ENCODE peak calls at places on chromosomes 7 and 10, in ten cellular contexts. B, S, M, D, W, Q, E, C, L and P are unnamed samples.

GRCh38 chr7:117014673-117015133 is 61.4 kb downstream of the ST7 start:
- DNase-seq in C (peak), D (peak), E (peak), L (peak), B (peak), M (no peak), Q (no peak), S (peak), W (peak), P (peak)

GRCh38 chr7:114539575-114539974 is 125.0 kb downstream of the FOXP2 start:
- DNase-seq in W (peak), S (no peak), E (peak), M (peak), Q (peak), L (no peak), C (peak), B (peak), D (peak), P (peak)

GRCh38 chr7:73683916-73684693 is 708 bp downstream of the BUD23 start:
- DNase-seq in Q (no peak), D (no peak), M (no peak), L (no peak), W (peak), S (no peak), B (no peak), C (no peak), E (peak), P (no peak)

GRCh38 chr7:66050990-66051424 is 24.6 kb upstream of the ASL start:
- DNase-seq in Q (peak), S (no peak), W (peak), D (peak), E (peak), L (no peak), C (peak), M (peak), B (peak), P (no peak)

GRCh38 chr10:46050956-46051355 is 4.9 kb upstream of the MSMB start:
- DNase-seq in C (no peak), W (peak), E (no peak), S (no peak), D (no peak), B (no peak), M (no peak), L (no peak), Q (no peak), P (peak)

GRCh38 chr7:38628630-38629385 is 2.4 kb downstream of the AMPH start:
- DNase-seq in L (no peak), S (no peak), E (peak), W (peak), M (peak), B (no peak), D (no peak), C (peak), Q (no peak), P (no peak)

GRCh38 chr10:123380491-123381085 is 226.4 kb downstream of the BUB3 start:
- DNase-seq in W (peak), D (peak), C (no peak), L (peak), Q (no peak), S (no peak), M (peak), B (no peak), E (peak), P (peak)

GRCh38 chr10:88089498-88089897 is 226.1 kb downstream of the PTEN start:
- DNase-seq in Q (no peak), L (no peak), E (no peak), B (no peak), D (no peak), W (no peak), S (no peak), C (no peak), M (no peak), P (no peak)

GRCh38 chr7:149815661-149816266 is 22.4 kb upstream of the ZNF862 start:
- DNase-seq in Q (no peak), E (no peak), L (no peak), M (no peak), C (no peak), W (no peak), S (no peak), B (no peak), D (no peak), P (no peak)

GRCh38 chr7:91632948-91633519 is 247.5 kb downstream of the MTERF1 start:
- DNase-seq in L (no peak), B (no peak), C (no peak), E (no peak), D (peak), Q (no peak), W (no peak), S (no peak), M (no peak), P (no peak)

GRCh38 chr10:124827474-124827873 is 25.9 kb downstream of the ABRAXAS2 start:
- DNase-seq in S (no peak), L (peak), M (peak), C (peak), W (peak), B (peak), Q (no peak), D (peak), E (peak), P (peak)

GRCh38 chr7:157513162-157513621 is 176.4 kb downstream of the DNAJB6 start:
- DNase-seq in C (no peak), L (no peak), Q (no peak), D (peak), E (no peak), S (no peak), B (no peak), M (no peak), W (no peak), P (no peak)

GRCh38 chr10:100537475-100537874 is 1.7 kb downstream of the HIF1AN start:
- DNase-seq in D (no peak), W (no peak), Q (no peak), L (no peak), E (no peak), C (no peak), S (no peak), B (no peak), M (no peak), P (no peak)
- H3K4me3 ChIP-seq in D (no peak), W (no peak), Q (no peak), L (peak), E (no peak), C (no peak), S (no peak), B (no peak), M (peak), P (no peak)

GRCh38 chr7:118183586-118184391 is at the start of gene LSM8:
- DNase-seq in B (peak), W (peak), E (peak), M (peak), S (peak), L (peak), Q (peak), C (peak), D (peak), P (peak)

GRCh38 chr7:118183254-118183585 is 744 bp upstream of the LSM8 start:
- DNase-seq in E (peak), C (no peak), M (no peak), L (peak), Q (peak), B (no peak), W (peak), S (no peak), D (peak), P (peak)

GRCh38 chr7:118185163-118185860 is 1.3 kb downstream of the LSM8 start:
- DNase-seq in D (peak), Q (no peak), M (no peak), B (no peak), E (peak), W (peak), S (no peak), C (peak), L (no peak), P (no peak)

GRCh38 chr7:118184392-118184899 is 482 bp downstream of the LSM8 start:
- DNase-seq in D (no peak), S (no peak), L (peak), Q (no peak), W (peak), C (no peak), E (peak), B (no peak), M (no peak), P (no peak)

GRCh38 chr7:118186491-118186890 is 2.5 kb downstream of the LSM8 start:
- DNase-seq in W (no peak), E (peak), C (no peak), Q (no peak), M (peak), L (no peak), S (no peak), B (no peak), D (no peak), P (no peak)
- H3K4me3 ChIP-seq in W (peak), E (no peak), C (no peak), Q (no peak), M (peak), L (no peak), S (no peak), B (no peak), D (no peak), P (no peak)

DNA sequence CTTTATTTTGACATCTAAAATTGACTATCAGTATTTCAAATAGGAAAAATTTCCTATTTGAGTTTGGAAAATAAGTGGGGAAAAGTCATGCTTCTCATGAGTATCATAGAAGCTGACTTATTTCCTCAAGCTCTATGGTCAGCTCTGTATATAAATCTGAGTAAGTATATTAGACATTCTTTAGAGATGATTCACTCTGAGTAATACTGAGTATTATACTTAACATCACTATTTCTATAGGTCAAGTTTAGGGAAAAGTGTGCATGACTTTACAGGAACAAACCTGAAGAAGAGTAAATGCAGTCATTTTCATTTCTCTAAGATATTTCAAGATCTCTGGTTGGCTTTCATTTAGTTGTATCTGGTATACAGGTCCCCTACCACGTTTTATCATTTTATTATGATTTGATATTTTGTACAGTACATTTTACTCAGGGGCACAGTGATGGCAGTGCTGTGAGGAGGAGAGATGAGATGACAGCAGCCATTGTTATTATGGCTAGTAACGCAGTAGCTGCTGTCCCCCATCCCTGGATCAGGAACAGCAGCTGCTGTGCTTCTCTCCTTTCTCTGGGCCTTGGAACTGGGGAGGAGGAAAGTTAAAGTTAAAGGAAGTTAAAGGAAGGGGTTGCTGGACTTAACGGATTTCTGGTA is 15.2 kb downstream of the SND1 start:
- DNase-seq in C (peak), B (no peak), E (peak), M (peak), Q (no peak), W (peak), D (no peak), S (no peak), L (no peak), P (no peak)
- H3K4me3 ChIP-seq in C (no peak), B (no peak), E (no peak), M (peak), Q (no peak), W (no peak), D (no peak), S (no peak), L (no peak), P (no peak)

GRCh38 chr10:80464557-80465466 is 10.7 kb downstream of the TSPAN14 start:
- DNase-seq in E (no peak), L (no peak), S (no peak), W (no peak), Q (peak), B (no peak), C (peak), D (peak), M (no peak), P (no peak)
- H3K4me3 ChIP-seq in E (no peak), L (no peak), S (peak), W (no peak), Q (no peak), B (no peak), C (no peak), D (no peak), M (no peak), P (no peak)

DNA sequence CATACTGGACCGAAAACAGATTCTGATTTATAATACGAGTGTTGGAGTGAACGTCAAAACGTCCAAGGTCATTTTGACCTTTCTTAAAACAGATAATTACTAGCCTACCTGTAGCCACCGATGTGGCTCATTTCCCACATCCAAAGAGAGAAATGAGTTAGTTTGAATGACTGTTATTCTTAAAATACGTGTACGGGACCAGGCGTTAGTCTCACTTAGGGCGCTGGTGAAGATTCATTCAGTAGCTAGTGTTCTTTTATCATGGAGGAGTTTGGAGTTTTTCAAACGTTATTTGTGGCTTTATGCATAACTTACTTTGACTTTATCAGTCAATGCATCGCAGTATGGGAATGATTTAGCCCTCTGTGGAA is 1.4 kb downstream of the BICC1 start:
- DNase-seq in L (no peak), B (no peak), E (peak), D (no peak), Q (no peak), W (no peak), M (peak), S (no peak), C (no peak), P (no peak)
- H3K4me3 ChIP-seq in L (no peak), B (peak), E (peak), D (no peak), Q (peak), W (peak), M (peak), S (peak), C (peak), P (no peak)

DNA sequence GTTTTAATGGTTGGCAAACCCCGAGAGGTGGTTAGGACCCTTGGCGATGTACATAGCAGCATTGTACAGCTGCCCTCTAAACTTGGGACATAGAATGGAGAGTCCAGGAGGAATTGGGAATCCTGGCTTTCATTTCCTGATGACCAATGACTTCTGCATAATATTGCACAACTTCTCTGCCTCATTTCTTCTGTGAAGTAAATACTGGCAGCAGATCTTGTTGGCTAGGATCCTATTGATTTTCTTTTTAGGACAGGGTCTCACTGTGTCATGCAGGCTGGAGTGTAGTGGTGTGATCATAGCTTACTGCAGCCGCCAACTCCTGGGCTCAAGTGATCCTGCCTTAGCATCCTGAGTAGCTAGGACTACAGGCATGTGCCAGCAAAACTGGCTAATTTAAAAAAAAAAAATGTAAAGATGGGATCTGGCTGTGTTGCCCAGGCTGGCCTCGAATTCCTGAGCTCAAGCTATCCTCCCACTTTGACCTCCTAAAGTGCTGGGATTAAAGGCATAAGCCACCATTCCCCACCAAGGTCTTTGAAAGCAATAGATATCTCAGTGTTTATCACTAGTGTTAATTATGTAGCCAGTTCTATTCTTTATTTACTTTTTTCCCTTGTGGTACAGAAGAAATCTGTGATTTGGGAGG is 58.1 kb downstream of the PODXL start:
- DNase-seq in S (no peak), L (no peak), W (peak), M (no peak), E (peak), Q (no peak), D (no peak), C (peak), B (no peak), P (no peak)
- H3K4me3 ChIP-seq in S (no peak), L (no peak), W (no peak), M (no peak), E (no peak), Q (no peak), D (no peak), C (no peak), B (no peak), P (no peak)